ENCODE peak calls at places on chromosomes 11 and 22, in six cellular contexts. Z, J, U, X, L and E are unnamed samples.

GRCh38 chr22:50720861-50721844 is 16.9 kb upstream of the ACR start:
- DNase-seq in J (no peak), U (no peak), X (no peak), Z (no peak), L (no peak), E (no peak)

GRCh38 chr11:66317766-66318575 is 1.1 kb upstream of the CD248 start:
- DNase-seq in J (peak; percentile 74), Z (no peak), U (peak; percentile 98), L (no peak), X (no peak), E (peak; percentile 49)

GRCh38 chr11:13928566-13929251 is 33.8 kb upstream of the SPON1 start:
- DNase-seq in X (peak; percentile 40), U (no peak), Z (no peak), J (no peak), L (peak; percentile 63), E (peak; percentile 34)

GRCh38 chr11:58028687-58029411 is 1.9 kb upstream of the OR6Q1 start:
- DNase-seq in J (peak; percentile 83), U (no peak), X (no peak), Z (no peak), L (no peak), E (peak; percentile 5)

GRCh38 chr11:117643606-117644300 is 153.3 kb downstream of the DSCAML1 start:
- DNase-seq in J (no peak), X (no peak), L (no peak), Z (no peak), U (no peak), E (no peak)

GRCh38 chr11:106281455-106282173 is 204.2 kb downstream of the AASDHPPT start:
- DNase-seq in Z (peak; percentile 1), X (peak; percentile 78), L (peak; percentile 98), U (no peak), J (peak; percentile 29), E (no peak)

GRCh38 chr11:85052636-85053035 is 574.5 kb downstream of the DLG2 start:
- DNase-seq in U (no peak), J (no peak), Z (no peak), X (no peak), L (no peak), E (no peak)

GRCh38 chr11:20207781-20208621 is 47.7 kb upstream of the DBX1 start:
- DNase-seq in X (no peak), Z (no peak), J (no peak), L (no peak), U (no peak), E (no peak)

GRCh38 chr11:123238297-123238696 is 43.2 kb upstream of the CLMP start:
- DNase-seq in X (no peak), Z (no peak), U (no peak), J (no peak), L (no peak), E (peak; percentile 7)

GRCh38 chr11:123233978-123234340 is 38.9 kb upstream of the CLMP start:
- DNase-seq in Z (no peak), L (no peak), J (no peak), U (no peak), X (no peak), E (peak; percentile 71)

GRCh38 chr11:123233280-123233977 is 38.4 kb upstream of the CLMP start:
- DNase-seq in L (no peak), Z (no peak), X (no peak), U (no peak), J (no peak), E (peak; percentile 64)

GRCh38 chr11:123235117-123235686 is 40.2 kb upstream of the CLMP start:
- DNase-seq in X (no peak), U (peak; percentile 30), J (no peak), L (peak; percentile 50), Z (peak; percentile 27), E (peak; percentile 8)

DNA sequence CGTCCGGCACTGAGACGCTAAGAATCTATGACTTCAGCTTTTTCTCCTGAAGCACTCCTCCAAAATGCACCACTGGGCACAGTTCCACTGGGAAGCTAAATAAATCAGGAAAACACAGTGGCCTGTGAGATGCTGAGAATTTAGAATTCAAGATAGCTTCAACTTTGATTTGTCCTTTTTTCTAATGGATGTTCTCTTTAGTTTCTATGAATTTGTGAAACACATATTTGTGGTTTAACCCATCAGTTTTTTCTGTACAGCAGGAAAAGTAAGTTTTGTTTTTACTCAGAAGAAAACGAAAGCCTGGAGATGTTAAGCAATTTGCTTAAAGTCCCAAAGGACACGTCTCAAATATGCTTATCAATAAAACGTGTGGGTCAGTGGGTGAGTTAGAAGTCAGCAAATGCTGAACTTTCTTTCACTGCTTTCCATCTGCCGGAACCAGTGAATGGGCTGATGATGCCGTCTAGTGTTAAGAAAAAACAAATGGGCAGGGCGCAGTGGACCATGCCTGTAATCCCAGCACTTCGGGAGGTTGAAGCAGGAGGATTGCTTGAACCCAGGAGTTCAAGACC is 40.7 kb upstream of the CLMP start:
- DNase-seq in U (no peak), J (no peak), X (no peak), L (no peak), Z (no peak), E (peak; percentile 10)
- H3K27ac ChIP-seq in U (no peak overlapping the region), J (peak overlapping the region; percentile 25), X (no peak overlapping the region), L (no peak overlapping the region), Z (no peak overlapping the region), E (peak overlapping the region; percentile 40)

GRCh38 chr22:38257170-38257569 is 15.6 kb downstream of the TMEM184B start:
- DNase-seq in J (peak; percentile 46), X (no peak), U (no peak), L (peak; percentile 29), Z (no peak), E (peak; percentile 42)
- H3K27ac ChIP-seq in J (peak overlapping the region; percentile 76), X (no peak overlapping the region), U (no peak overlapping the region), L (peak overlapping the region; percentile 31), Z (no peak overlapping the region), E (peak overlapping the region; percentile 79)

DNA sequence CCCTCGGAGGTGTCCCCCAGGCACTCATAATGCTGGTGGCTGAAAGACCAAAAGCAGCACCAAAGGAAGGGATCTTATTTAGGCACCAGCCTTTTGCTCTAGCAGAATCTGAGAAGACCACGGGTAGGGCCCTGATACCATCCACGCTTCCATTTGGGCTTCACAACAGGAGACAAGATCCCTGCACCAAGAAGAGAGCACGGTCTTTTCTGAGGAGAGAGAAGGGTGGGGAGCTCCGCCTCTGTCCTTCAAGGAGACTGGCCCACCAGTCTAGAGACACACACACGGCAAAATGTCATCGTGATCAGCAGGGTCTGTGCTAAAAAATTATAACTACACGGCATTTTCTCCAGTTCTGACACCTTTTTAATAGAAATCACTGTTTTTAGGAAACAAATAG is 9.8 kb downstream of the LARGE2 start:
- DNase-seq in U (no peak), J (no peak), L (no peak), X (no peak), Z (no peak), E (no peak)
- H3K27ac ChIP-seq in U (no peak overlapping the region), J (no peak overlapping the region), L (no peak overlapping the region), X (peak overlapping the region; percentile 93), Z (no peak overlapping the region), E (no peak overlapping the region)

GRCh38 chr11:70107191-70107590 is 29.1 kb downstream of the ANO1 start:
- DNase-seq in U (no peak), L (no peak), J (no peak), X (no peak), Z (no peak), E (no peak)

GRCh38 chr11:70105755-70106571 is 27.8 kb downstream of the ANO1 start:
- DNase-seq in L (no peak), J (no peak), Z (no peak), X (no peak), U (no peak), E (no peak)

GRCh38 chr11:70107756-70108155 is 29.6 kb downstream of the ANO1 start:
- DNase-seq in Z (no peak), U (no peak), J (no peak), X (no peak), L (no peak), E (no peak)

GRCh38 chr11:70105369-70105754 is 27.2 kb downstream of the ANO1 start:
- DNase-seq in L (no peak), J (no peak), U (no peak), Z (no peak), X (no peak), E (no peak)

GRCh38 chr11:70106757-70107156 is 28.6 kb downstream of the ANO1 start:
- DNase-seq in X (no peak), J (no peak), U (no peak), Z (no peak), L (no peak), E (no peak)
- H3K27ac ChIP-seq in X (no peak overlapping the region), J (no peak overlapping the region), U (no peak overlapping the region), Z (no peak overlapping the region), L (no peak overlapping the region), E (no peak overlapping the region)